ENCODE peak calls at places on chromosomes 6 and 20, in five cellular contexts. One of them, this sample, is unnamed. For H3K9me3, the result is how much of the 10 kb centered on the place peaks cover.

GRCh38 chr6:27251672-27252251 is 4.3 kb downstream of the PRSS16 start:
- DNase-seq in neural progenitor cell: peak
- DNase-seq in GM23248: peak
- DNase-seq in adrenal gland: peak
- DNase-seq in aorta: peak
- DNase-seq in this sample: peak

GRCh38 chr20:19644085-19644484 is 114.0 kb upstream of the RIN2 start:
- DNase-seq in neural progenitor cell: no peak
- DNase-seq in GM23248: no peak
- DNase-seq in adrenal gland: no peak
- DNase-seq in aorta: no peak
- DNase-seq in this sample: no peak

GRCh38 chr6:139583420-139583819 is 209.0 kb upstream of the CITED2 start:
- DNase-seq in neural progenitor cell: no peak
- DNase-seq in GM23248: no peak
- DNase-seq in adrenal gland: no peak
- DNase-seq in aorta: no peak
- DNase-seq in this sample: no peak

GRCh38 chr6:23505021-23505420 is 621.0 kb upstream of the NRSN1 start:
- DNase-seq in neural progenitor cell: no peak
- DNase-seq in GM23248: peak
- DNase-seq in adrenal gland: no peak
- DNase-seq in aorta: no peak
- DNase-seq in this sample: no peak

GRCh38 chr20:32205502-32206382 is 1.8 kb downstream of the PLAGL2 start:
- DNase-seq in neural progenitor cell: peak
- DNase-seq in GM23248: peak
- DNase-seq in adrenal gland: no peak
- DNase-seq in aorta: no peak
- DNase-seq in this sample: no peak

GRCh38 chr20:44664127-44664526 is 12.6 kb upstream of the ADA start:
- DNase-seq in neural progenitor cell: no peak
- DNase-seq in GM23248: no peak
- DNase-seq in adrenal gland: no peak
- DNase-seq in aorta: no peak
- DNase-seq in this sample: no peak

GRCh38 chr6:28988536-28989415 is 16.3 kb downstream of the ZNF311 start:
- DNase-seq in neural progenitor cell: peak
- DNase-seq in GM23248: no peak
- DNase-seq in adrenal gland: peak
- DNase-seq in aorta: peak
- DNase-seq in this sample: no peak

GRCh38 chr6:6319947-6320811 is at the start of gene F13A1:
- DNase-seq in neural progenitor cell: peak
- DNase-seq in GM23248: no peak
- DNase-seq in adrenal gland: no peak
- DNase-seq in aorta: peak
- DNase-seq in this sample: no peak

GRCh38 chr6:39189915-39190544 is 39.2 kb downstream of the KCNK5 start:
- DNase-seq in neural progenitor cell: peak
- DNase-seq in GM23248: peak
- DNase-seq in adrenal gland: peak
- DNase-seq in aorta: peak
- DNase-seq in this sample: no peak

GRCh38 chr6:109523478-109523877 is 40.5 kb upstream of the ZBTB24 start:
- DNase-seq in neural progenitor cell: no peak
- DNase-seq in GM23248: peak
- DNase-seq in adrenal gland: no peak
- DNase-seq in aorta: no peak
- DNase-seq in this sample: no peak

GRCh38 chr6:167668019-167668753 is 158.5 kb upstream of the AFDN start:
- DNase-seq in neural progenitor cell: peak
- DNase-seq in GM23248: no peak
- DNase-seq in adrenal gland: peak
- DNase-seq in aorta: peak
- DNase-seq in this sample: no peak

GRCh38 chr20:57851025-57851682 is 141.3 kb upstream of the PMEPA1 start:
- DNase-seq in neural progenitor cell: no peak
- DNase-seq in GM23248: no peak
- DNase-seq in adrenal gland: peak
- DNase-seq in aorta: peak
- DNase-seq in this sample: peak

GRCh38 chr6:53437557-53438202 is 88.9 kb upstream of the ELOVL5 start:
- DNase-seq in neural progenitor cell: peak
- DNase-seq in GM23248: peak
- DNase-seq in adrenal gland: peak
- DNase-seq in aorta: no peak
- DNase-seq in this sample: no peak

GRCh38 chr6:28141500-28142329 is at the start of gene ZKSCAN8:
- DNase-seq in neural progenitor cell: peak
- DNase-seq in GM23248: peak
- DNase-seq in adrenal gland: peak
- DNase-seq in aorta: peak
- DNase-seq in this sample: peak

GRCh38 chr20:53940883-53941546 is 129.4 kb downstream of the BCAS1 start:
- DNase-seq in neural progenitor cell: peak
- DNase-seq in GM23248: peak
- DNase-seq in adrenal gland: peak
- DNase-seq in aorta: no peak
- DNase-seq in this sample: no peak

GRCh38 chr6:120965814-120966213 is 368.5 kb downstream of the TBC1D32 start:
- DNase-seq in neural progenitor cell: no peak
- DNase-seq in GM23248: no peak
- DNase-seq in adrenal gland: no peak
- DNase-seq in aorta: no peak
- DNase-seq in this sample: no peak

GRCh38 chr20:3550857-3551256 is 80.0 kb downstream of the ATRN start:
- DNase-seq in neural progenitor cell: no peak
- DNase-seq in GM23248: no peak
- DNase-seq in adrenal gland: no peak
- DNase-seq in aorta: no peak
- DNase-seq in this sample: no peak

GRCh38 chr20:53934421-53935352 is 135.7 kb downstream of the BCAS1 start:
- DNase-seq in neural progenitor cell: no peak
- DNase-seq in GM23248: peak
- DNase-seq in adrenal gland: peak
- DNase-seq in aorta: no peak
- DNase-seq in this sample: no peak

GRCh38 chr20:46644160-46644559 is 7.1 kb downstream of the SLC13A3 start:
- DNase-seq in neural progenitor cell: no peak
- DNase-seq in GM23248: no peak
- DNase-seq in adrenal gland: no peak
- DNase-seq in aorta: no peak
- DNase-seq in this sample: no peak

GRCh38 chr6:18412073-18412472 is 24.9 kb downstream of the RNF144B start:
- DNase-seq in neural progenitor cell: no peak
- DNase-seq in GM23248: no peak
- DNase-seq in adrenal gland: no peak
- DNase-seq in aorta: no peak
- DNase-seq in this sample: no peak

GRCh38 chr6:130105996-130106704 is 87.8 kb downstream of the L3MBTL3 start:
- DNase-seq in neural progenitor cell: no peak
- DNase-seq in GM23248: no peak
- DNase-seq in adrenal gland: no peak
- DNase-seq in aorta: no peak
- DNase-seq in this sample: no peak

GRCh38 chr20:62603021-62603906 is 39.0 kb upstream of the SLCO4A1 start:
- DNase-seq in neural progenitor cell: no peak
- DNase-seq in GM23248: peak
- DNase-seq in adrenal gland: peak
- DNase-seq in aorta: no peak
- DNase-seq in this sample: peak

GRCh38 chr20:50953821-50954220 is 4.5 kb downstream of the DPM1 start:
- DNase-seq in neural progenitor cell: no peak
- DNase-seq in GM23248: no peak
- DNase-seq in adrenal gland: no peak
- DNase-seq in aorta: no peak
- DNase-seq in this sample: no peak

GRCh38 chr6:47267301-47267700 is 42.4 kb downstream of the TNFRSF21 start:
- DNase-seq in neural progenitor cell: no peak
- DNase-seq in GM23248: no peak
- DNase-seq in adrenal gland: no peak
- DNase-seq in aorta: no peak
- DNase-seq in this sample: no peak
- H3K27ac ChIP-seq in neural progenitor cell: no peak
- H3K27ac ChIP-seq in GM23248: no peak
- H3K27ac ChIP-seq in adrenal gland: no peak
- H3K27ac ChIP-seq in aorta: no peak
- H3K27ac ChIP-seq in this sample: no peak

GRCh38 chr20:59652381-59652780 is 48.0 kb downstream of the PHACTR3 start:
- DNase-seq in neural progenitor cell: no peak
- DNase-seq in GM23248: no peak
- DNase-seq in adrenal gland: no peak
- DNase-seq in aorta: no peak
- DNase-seq in this sample: no peak

GRCh38 chr20:59661621-59662020 is 57.3 kb downstream of the PHACTR3 start:
- DNase-seq in neural progenitor cell: no peak
- DNase-seq in GM23248: no peak
- DNase-seq in adrenal gland: peak
- DNase-seq in aorta: no peak
- DNase-seq in this sample: no peak

GRCh38 chr20:59657459-59658046 is 53.2 kb downstream of the PHACTR3 start:
- DNase-seq in neural progenitor cell: no peak
- DNase-seq in GM23248: peak
- DNase-seq in adrenal gland: no peak
- DNase-seq in aorta: no peak
- DNase-seq in this sample: no peak

GRCh38 chr20:59661141-59661540 is 56.8 kb downstream of the PHACTR3 start:
- DNase-seq in neural progenitor cell: no peak
- DNase-seq in GM23248: no peak
- DNase-seq in adrenal gland: peak
- DNase-seq in aorta: no peak
- DNase-seq in this sample: no peak

GRCh38 chr20:59656417-59656816 is 52.1 kb downstream of the PHACTR3 start:
- DNase-seq in neural progenitor cell: no peak
- DNase-seq in GM23248: no peak
- DNase-seq in adrenal gland: no peak
- DNase-seq in aorta: no peak
- DNase-seq in this sample: no peak
- H3K9me3 ChIP-seq in neural progenitor cell: under half
- H3K9me3 ChIP-seq in GM23248: under half
- H3K9me3 ChIP-seq in adrenal gland: under half
- H3K9me3 ChIP-seq in aorta: under half
- H3K9me3 ChIP-seq in this sample: under half

GRCh38 chr6:22248513-22249308 is 48.1 kb downstream of the PRL start:
- DNase-seq in neural progenitor cell: no peak
- DNase-seq in GM23248: peak
- DNase-seq in adrenal gland: no peak
- DNase-seq in aorta: no peak
- DNase-seq in this sample: no peak
- H3K27ac ChIP-seq in neural progenitor cell: peak
- H3K27ac ChIP-seq in GM23248: no peak
- H3K27ac ChIP-seq in adrenal gland: no peak
- H3K27ac ChIP-seq in aorta: no peak
- H3K27ac ChIP-seq in this sample: no peak

GRCh38 chr20:29742699-29743100 is 1514.8 kb upstream of the DEFB115 start:
- DNase-seq in neural progenitor cell: no peak
- DNase-seq in GM23248: no peak
- DNase-seq in adrenal gland: no peak
- DNase-seq in aorta: peak
- DNase-seq in this sample: no peak
- H3K9me3 ChIP-seq in neural progenitor cell: under half
- H3K9me3 ChIP-seq in GM23248: under half
- H3K9me3 ChIP-seq in adrenal gland: under half
- H3K9me3 ChIP-seq in aorta: under half
- H3K9me3 ChIP-seq in this sample: under half

DNA sequence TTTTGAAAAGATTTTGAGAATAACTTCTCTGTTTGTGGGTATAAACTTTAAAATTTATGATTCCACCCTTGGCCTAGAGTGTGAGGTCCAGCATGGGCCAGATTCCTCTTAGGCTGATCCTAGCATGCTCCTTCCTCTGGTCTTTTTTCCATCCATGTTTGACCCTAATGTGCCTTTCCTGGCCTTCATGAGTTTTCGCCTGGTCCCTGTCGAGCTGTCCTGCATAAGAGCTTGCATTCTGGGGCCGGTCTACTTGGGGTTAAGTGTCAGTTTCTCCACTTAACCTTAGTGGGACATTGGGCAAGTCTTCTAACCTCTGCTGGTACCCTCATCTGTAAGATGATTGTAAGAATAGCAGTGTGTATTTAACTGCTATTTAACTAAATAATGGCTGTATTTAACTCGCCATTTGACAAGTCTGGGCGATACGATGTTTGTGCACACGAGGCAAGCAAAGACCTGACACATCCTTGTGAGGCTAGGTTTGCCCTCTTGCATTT is 40.7 kb upstream of the TAGAP start:
- DNase-seq in neural progenitor cell: no peak
- DNase-seq in GM23248: no peak
- DNase-seq in adrenal gland: peak
- DNase-seq in aorta: no peak
- DNase-seq in this sample: no peak
- H3K27ac ChIP-seq in neural progenitor cell: no peak
- H3K27ac ChIP-seq in GM23248: peak
- H3K27ac ChIP-seq in adrenal gland: no peak
- H3K27ac ChIP-seq in aorta: no peak
- H3K27ac ChIP-seq in this sample: no peak

This sample was measured in breast epithelium.